ENCODE peak calls at places on chromosomes 5 and 9, in seven cellular contexts. One of them, this sample, is unnamed.

GRCh38 chr5:170275376-170275994 is 22.1 kb downstream of the LCP2 start:
- DNase-seq in dorsolateral prefrontal cortex: no peak
- DNase-seq in foreskin fibroblast: no peak
- DNase-seq in body of pancreas: no peak
- DNase-seq in fibroblast of lung: no peak
- DNase-seq in IMR-90: no peak
- DNase-seq in psoas muscle: no peak
- DNase-seq in this sample: no peak

GRCh38 chr9:129313331-129313955 is 135.4 kb upstream of the IER5L start:
- DNase-seq in dorsolateral prefrontal cortex: no peak
- DNase-seq in foreskin fibroblast: no peak
- DNase-seq in body of pancreas: peak; percentile 0
- DNase-seq in fibroblast of lung: no peak
- DNase-seq in IMR-90: no peak
- DNase-seq in psoas muscle: peak; percentile 17
- DNase-seq in this sample: no peak

GRCh38 chr5:119302916-119303897 is 52.6 kb upstream of the TNFAIP8 start:
- DNase-seq in dorsolateral prefrontal cortex: no peak
- DNase-seq in foreskin fibroblast: peak; percentile 96
- DNase-seq in body of pancreas: peak; percentile 64
- DNase-seq in fibroblast of lung: peak; percentile 99
- DNase-seq in IMR-90: peak; percentile 99
- DNase-seq in psoas muscle: no peak
- DNase-seq in this sample: no peak

GRCh38 chr5:151173711-151174611 is 16.4 kb upstream of the ANXA6 start:
- DNase-seq in dorsolateral prefrontal cortex: no peak
- DNase-seq in foreskin fibroblast: no peak
- DNase-seq in body of pancreas: no peak
- DNase-seq in fibroblast of lung: no peak
- DNase-seq in IMR-90: no peak
- DNase-seq in psoas muscle: no peak
- DNase-seq in this sample: no peak

GRCh38 chr5:147743686-147744332 is 38.7 kb downstream of the JAKMIP2 start:
- DNase-seq in dorsolateral prefrontal cortex: no peak
- DNase-seq in foreskin fibroblast: no peak
- DNase-seq in body of pancreas: no peak
- DNase-seq in fibroblast of lung: peak; percentile 30
- DNase-seq in IMR-90: no peak
- DNase-seq in psoas muscle: no peak
- DNase-seq in this sample: no peak

GRCh38 chr5:103216137-103216536 is 42.4 kb upstream of the MACIR start:
- DNase-seq in dorsolateral prefrontal cortex: no peak
- DNase-seq in foreskin fibroblast: no peak
- DNase-seq in body of pancreas: no peak
- DNase-seq in fibroblast of lung: no peak
- DNase-seq in IMR-90: peak; percentile 4
- DNase-seq in psoas muscle: no peak
- DNase-seq in this sample: no peak

GRCh38 chr5:174323878-174324281 is 278.4 kb downstream of the NSG2 start:
- DNase-seq in dorsolateral prefrontal cortex: peak; percentile 72
- DNase-seq in foreskin fibroblast: no peak
- DNase-seq in body of pancreas: peak; percentile 45
- DNase-seq in fibroblast of lung: peak; percentile 75
- DNase-seq in IMR-90: peak; percentile 58
- DNase-seq in psoas muscle: no peak
- DNase-seq in this sample: peak; percentile 74

GRCh38 chr5:56588636-56589485 is 226.5 kb upstream of the MAP3K1 start:
- DNase-seq in dorsolateral prefrontal cortex: no peak
- DNase-seq in foreskin fibroblast: no peak
- DNase-seq in body of pancreas: peak; percentile 13
- DNase-seq in fibroblast of lung: no peak
- DNase-seq in IMR-90: no peak
- DNase-seq in psoas muscle: peak; percentile 87
- DNase-seq in this sample: peak; percentile 78

GRCh38 chr5:36273809-36274526 is 27.7 kb downstream of the RANBP3L start:
- DNase-seq in dorsolateral prefrontal cortex: no peak
- DNase-seq in foreskin fibroblast: no peak
- DNase-seq in body of pancreas: peak; percentile 2
- DNase-seq in fibroblast of lung: no peak
- DNase-seq in IMR-90: no peak
- DNase-seq in psoas muscle: no peak
- DNase-seq in this sample: no peak

GRCh38 chr9:112881366-112881765 is 9.3 kb downstream of the SLC46A2 start:
- DNase-seq in dorsolateral prefrontal cortex: no peak
- DNase-seq in foreskin fibroblast: no peak
- DNase-seq in body of pancreas: no peak
- DNase-seq in fibroblast of lung: peak; percentile 95
- DNase-seq in IMR-90: peak; percentile 81
- DNase-seq in psoas muscle: no peak
- DNase-seq in this sample: no peak

GRCh38 chr5:6143523-6143922 is 234.8 kb downstream of the MED10 start:
- DNase-seq in dorsolateral prefrontal cortex: no peak
- DNase-seq in foreskin fibroblast: no peak
- DNase-seq in body of pancreas: no peak
- DNase-seq in fibroblast of lung: no peak
- DNase-seq in IMR-90: no peak
- DNase-seq in psoas muscle: no peak
- DNase-seq in this sample: no peak
- TF ChIP-seq CTCF in dorsolateral prefrontal cortex: no peak
- TF ChIP-seq CTCF in foreskin fibroblast: no peak
- TF ChIP-seq CTCF in body of pancreas: no peak
- TF ChIP-seq CTCF in fibroblast of lung: no peak
- TF ChIP-seq CTCF in IMR-90: no peak
- TF ChIP-seq CTCF in psoas muscle: no peak
- TF ChIP-seq CTCF in this sample: no peak

DNA sequence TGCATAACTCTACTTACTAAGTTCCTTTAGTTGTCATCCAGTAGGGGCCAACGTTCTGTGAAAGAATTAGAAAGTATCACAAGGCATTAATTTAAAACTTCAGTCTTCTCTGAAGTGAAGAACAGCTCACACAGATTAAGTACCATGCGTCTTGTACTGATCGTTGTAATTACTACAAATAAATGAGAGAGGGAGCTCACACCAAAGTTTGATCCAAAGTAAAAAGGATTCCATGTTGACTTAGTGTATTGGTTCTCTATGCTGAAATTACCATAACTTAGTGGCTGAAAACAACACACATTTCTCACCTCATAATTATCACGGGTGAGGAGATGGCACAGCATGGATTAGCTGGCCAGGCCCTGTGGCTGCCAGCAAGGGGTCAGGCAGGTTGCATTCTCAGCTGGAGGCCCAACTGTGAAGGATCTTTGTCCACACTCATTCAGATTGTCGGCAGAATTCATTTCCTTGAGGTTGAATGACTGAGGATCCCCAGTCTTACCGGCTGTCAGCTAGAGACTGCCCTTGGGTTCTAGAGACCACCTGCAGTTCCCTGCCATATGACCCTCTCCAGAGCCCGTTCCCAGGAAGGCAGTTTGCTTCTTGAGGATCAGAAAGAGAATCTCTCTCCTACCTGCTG is 169.1 kb downstream of the YTHDC2 start:
- DNase-seq in dorsolateral prefrontal cortex: no peak
- DNase-seq in foreskin fibroblast: no peak
- DNase-seq in body of pancreas: no peak
- DNase-seq in fibroblast of lung: no peak
- DNase-seq in IMR-90: peak; percentile 8
- DNase-seq in psoas muscle: no peak
- DNase-seq in this sample: no peak
- TF ChIP-seq CTCF in dorsolateral prefrontal cortex: no peak
- TF ChIP-seq CTCF in foreskin fibroblast: no peak
- TF ChIP-seq CTCF in body of pancreas: no peak
- TF ChIP-seq CTCF in fibroblast of lung: no peak
- TF ChIP-seq CTCF in IMR-90: peak; percentile 15
- TF ChIP-seq CTCF in psoas muscle: peak; percentile 5
- TF ChIP-seq CTCF in this sample: no peak

GRCh38 chr5:10595305-10595677 is 31.4 kb downstream of the ANKRD33B start:
- DNase-seq in dorsolateral prefrontal cortex: no peak
- DNase-seq in foreskin fibroblast: peak; percentile 70
- DNase-seq in body of pancreas: no peak
- DNase-seq in fibroblast of lung: peak; percentile 28
- DNase-seq in IMR-90: peak; percentile 44
- DNase-seq in psoas muscle: no peak
- DNase-seq in this sample: no peak

GRCh38 chr5:10594591-10595210 is 30.8 kb downstream of the ANKRD33B start:
- DNase-seq in dorsolateral prefrontal cortex: no peak
- DNase-seq in foreskin fibroblast: no peak
- DNase-seq in body of pancreas: no peak
- DNase-seq in fibroblast of lung: peak; percentile 79
- DNase-seq in IMR-90: peak; percentile 49
- DNase-seq in psoas muscle: no peak
- DNase-seq in this sample: no peak

GRCh38 chr5:10592598-10592997 is 28.7 kb downstream of the ANKRD33B start:
- DNase-seq in dorsolateral prefrontal cortex: no peak
- DNase-seq in foreskin fibroblast: no peak
- DNase-seq in body of pancreas: no peak
- DNase-seq in fibroblast of lung: no peak
- DNase-seq in IMR-90: no peak
- DNase-seq in psoas muscle: no peak
- DNase-seq in this sample: no peak

GRCh38 chr5:10591946-10592345 is 28.1 kb downstream of the ANKRD33B start:
- DNase-seq in dorsolateral prefrontal cortex: no peak
- DNase-seq in foreskin fibroblast: no peak
- DNase-seq in body of pancreas: no peak
- DNase-seq in fibroblast of lung: no peak
- DNase-seq in IMR-90: no peak
- DNase-seq in psoas muscle: no peak
- DNase-seq in this sample: no peak

GRCh38 chr5:10593531-10594181 is 29.8 kb downstream of the ANKRD33B start:
- DNase-seq in dorsolateral prefrontal cortex: no peak
- DNase-seq in foreskin fibroblast: no peak
- DNase-seq in body of pancreas: no peak
- DNase-seq in fibroblast of lung: no peak
- DNase-seq in IMR-90: no peak
- DNase-seq in psoas muscle: no peak
- DNase-seq in this sample: no peak
- TF ChIP-seq CTCF in dorsolateral prefrontal cortex: no peak
- TF ChIP-seq CTCF in foreskin fibroblast: no peak
- TF ChIP-seq CTCF in body of pancreas: no peak
- TF ChIP-seq CTCF in fibroblast of lung: no peak
- TF ChIP-seq CTCF in IMR-90: no peak
- TF ChIP-seq CTCF in psoas muscle: no peak
- TF ChIP-seq CTCF in this sample: no peak

GRCh38 chr9:92345582-92345981 is 19.8 kb downstream of the CENPP start:
- DNase-seq in dorsolateral prefrontal cortex: no peak
- DNase-seq in foreskin fibroblast: no peak
- DNase-seq in body of pancreas: no peak
- DNase-seq in fibroblast of lung: no peak
- DNase-seq in IMR-90: no peak
- DNase-seq in psoas muscle: no peak
- DNase-seq in this sample: no peak

GRCh38 chr9:92341578-92341977 is 15.8 kb downstream of the CENPP start:
- DNase-seq in dorsolateral prefrontal cortex: no peak
- DNase-seq in foreskin fibroblast: no peak
- DNase-seq in body of pancreas: no peak
- DNase-seq in fibroblast of lung: no peak
- DNase-seq in IMR-90: no peak
- DNase-seq in psoas muscle: no peak
- DNase-seq in this sample: no peak

GRCh38 chr9:92342825-92343488 is 17.2 kb downstream of the CENPP start:
- DNase-seq in dorsolateral prefrontal cortex: no peak
- DNase-seq in foreskin fibroblast: peak; percentile 32
- DNase-seq in body of pancreas: no peak
- DNase-seq in fibroblast of lung: peak; percentile 45
- DNase-seq in IMR-90: peak; percentile 9
- DNase-seq in psoas muscle: no peak
- DNase-seq in this sample: no peak
- TF ChIP-seq CTCF in dorsolateral prefrontal cortex: peak; percentile 26
- TF ChIP-seq CTCF in foreskin fibroblast: no peak
- TF ChIP-seq CTCF in body of pancreas: no peak
- TF ChIP-seq CTCF in fibroblast of lung: no peak
- TF ChIP-seq CTCF in IMR-90: peak; percentile 38
- TF ChIP-seq CTCF in psoas muscle: peak; percentile 24
- TF ChIP-seq CTCF in this sample: no peak

GRCh38 chr5:43874772-43875171 is 271.8 kb downstream of the NNT start:
- DNase-seq in dorsolateral prefrontal cortex: no peak
- DNase-seq in foreskin fibroblast: peak; percentile 60
- DNase-seq in body of pancreas: no peak
- DNase-seq in fibroblast of lung: no peak
- DNase-seq in IMR-90: peak; percentile 52
- DNase-seq in psoas muscle: no peak
- DNase-seq in this sample: no peak
- TF ChIP-seq CTCF in dorsolateral prefrontal cortex: no peak
- TF ChIP-seq CTCF in foreskin fibroblast: no peak
- TF ChIP-seq CTCF in body of pancreas: no peak
- TF ChIP-seq CTCF in fibroblast of lung: no peak
- TF ChIP-seq CTCF in IMR-90: no peak
- TF ChIP-seq CTCF in psoas muscle: no peak
- TF ChIP-seq CTCF in this sample: no peak